ENCODE peak calls at places on chromosomes 11 and 22, in seven cellular contexts. G is MCF 10A, M is fibroblast of pulmonary artery, Z is thyroid gland, F is heart left ventricle, I is PC-9, Y is HFFc6. D is an unnamed sample.

GRCh38 chr11:76885390-76886097 is 24.8 kb downstream of the ACER3 start:
- DNase-seq in G (peak; percentile 65), M (peak; percentile 77), Z (no peak), F (peak; percentile 46), I (no peak), Y (no peak), D (no peak)

GRCh38 chr11:130212431-130212961 is 52.9 kb downstream of the ST14 start:
- DNase-seq in G (no peak), M (no peak), Z (peak; percentile 5), F (peak; percentile 51), I (no peak), Y (no peak), D (no peak)

GRCh38 chr11:70948855-70949551 is 303.4 kb downstream of the SHANK2 start:
- DNase-seq in G (no peak), M (no peak), Z (peak; percentile 97), F (no peak), I (no peak), Y (no peak), D (no peak)

GRCh38 chr22:41919357-41920224 is 4.7 kb upstream of the SHISA8 start:
- DNase-seq in G (no peak), M (no peak), Z (peak; percentile 41), F (peak; percentile 83), I (peak; percentile 38), Y (no peak), D (peak; percentile 81)

GRCh38 chr11:65888163-65888814 is at the start of gene FIBP:
- DNase-seq in G (peak; percentile 97), M (peak; percentile 97), Z (peak; percentile 97), F (peak; percentile 99), I (peak; percentile 97), Y (peak; percentile 95), D (peak; percentile 99)

GRCh38 chr11:46890665-46891064 is 27.7 kb downstream of the LRP4 start:
- DNase-seq in G (no peak), M (no peak), Z (no peak), F (no peak), I (no peak), Y (peak; percentile 25), D (no peak)

GRCh38 chr22:48578138-48579034 is 1249.3 kb downstream of the BRD1 start:
- DNase-seq in G (no peak), M (no peak), Z (no peak), F (peak; percentile 39), I (no peak), Y (no peak), D (peak; percentile 13)

GRCh38 chr22:39292561-39293074 is 26.8 kb downstream of the RPL3 start:
- DNase-seq in G (peak; percentile 96), M (peak; percentile 97), Z (peak; percentile 86), F (peak; percentile 95), I (peak; percentile 97), Y (peak; percentile 88), D (no peak)

GRCh38 chr11:81870066-81870412 is 863.6 kb downstream of the FAM181B start:
- DNase-seq in G (no peak), M (no peak), Z (no peak), F (no peak), I (no peak), Y (no peak), D (no peak)

GRCh38 chr11:43327987-43328386 is 16.2 kb downstream of the API5 start:
- DNase-seq in G (peak; percentile 79), M (peak; percentile 96), Z (no peak), F (no peak), I (no peak), Y (peak; percentile 94), D (no peak)

GRCh38 chr11:17601206-17602075 is 54.4 kb downstream of the OTOG start:
- DNase-seq in G (no peak), M (no peak), Z (no peak), F (no peak), I (no peak), Y (no peak), D (no peak)

GRCh38 chr11:79485694-79486093 is 44.9 kb upstream of the TENM4 start:
- DNase-seq in G (no peak), M (no peak), Z (no peak), F (no peak), I (no peak), Y (no peak), D (peak; percentile 27)

GRCh38 chr11:59365621-59366020 is 6.9 kb downstream of the OR5AN1 start:
- DNase-seq in G (no peak), M (no peak), Z (no peak), F (no peak), I (no peak), Y (no peak), D (no peak)

GRCh38 chr11:128565881-128566280 is 21.5 kb downstream of the ETS1 start:
- DNase-seq in G (no peak), M (no peak), Z (no peak), F (no peak), I (no peak), Y (no peak), D (no peak)

GRCh38 chr11:120529214-120529613 is 17.7 kb downstream of the GRIK4 start:
- DNase-seq in G (no peak), M (no peak), Z (no peak), F (no peak), I (no peak), Y (no peak), D (no peak)

GRCh38 chr11:120525285-120526085 is 13.9 kb downstream of the GRIK4 start:
- DNase-seq in G (no peak), M (no peak), Z (no peak), F (no peak), I (no peak), Y (no peak), D (no peak)

GRCh38 chr11:120526241-120526640 is 14.7 kb downstream of the GRIK4 start:
- DNase-seq in G (no peak), M (no peak), Z (no peak), F (no peak), I (no peak), Y (no peak), D (no peak)

GRCh38 chr11:120528749-120529148 is 17.2 kb downstream of the GRIK4 start:
- DNase-seq in G (no peak), M (no peak), Z (no peak), F (no peak), I (no peak), Y (no peak), D (no peak)

DNA sequence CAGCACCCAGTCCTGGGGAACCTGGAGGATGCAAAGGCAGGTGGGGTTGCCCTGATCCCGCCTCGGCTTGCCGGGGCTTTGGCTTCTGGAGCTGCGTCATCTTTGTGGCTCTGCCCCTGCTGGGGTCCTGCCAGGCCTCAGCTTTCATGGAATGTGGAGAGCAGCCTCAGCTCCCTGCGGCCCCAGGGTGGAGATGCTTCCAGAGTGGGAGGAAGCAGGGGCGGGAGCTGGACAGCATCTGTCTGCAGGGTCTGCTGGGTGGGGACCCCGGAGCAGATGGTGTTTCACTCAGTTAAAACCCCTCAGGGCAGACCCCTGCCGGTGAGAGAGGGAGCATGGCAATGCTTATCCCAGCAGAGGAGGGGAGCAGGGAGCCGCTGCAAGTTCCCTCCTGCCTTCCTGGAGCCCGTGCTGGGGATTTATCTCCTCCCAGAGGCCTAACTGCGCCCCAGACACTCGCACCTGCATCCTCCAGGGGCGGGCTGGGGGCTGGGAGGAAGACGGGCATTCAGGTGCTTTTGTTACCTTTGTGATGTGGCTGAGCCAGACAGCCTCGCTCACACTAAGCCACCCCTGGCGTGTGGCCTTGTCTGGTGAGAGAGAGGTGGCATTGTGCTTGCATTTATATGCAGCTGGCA is 15.7 kb downstream of the GRIK4 start:
- DNase-seq in G (no peak), M (peak; percentile 24), Z (no peak), F (no peak), I (no peak), Y (no peak), D (peak; percentile 85)
- TF ChIP-seq CTCF in G (no peak), M (no peak), Z (no peak), F (no peak), I (no peak), Y (peak; percentile 24), D (peak; percentile 81)

GRCh38 chr22:49670610-49671330 is 156.9 kb downstream of the BRD1 start:
- DNase-seq in G (no peak), M (no peak), Z (no peak), F (no peak), I (no peak), Y (no peak), D (no peak)

GRCh38 chr22:49673048-49673447 is 154.6 kb downstream of the BRD1 start:
- DNase-seq in G (no peak), M (no peak), Z (no peak), F (no peak), I (no peak), Y (no peak), D (no peak)

GRCh38 chr22:49671331-49672012 is 156.2 kb downstream of the BRD1 start:
- DNase-seq in G (no peak), M (no peak), Z (no peak), F (no peak), I (no peak), Y (no peak), D (no peak)

GRCh38 chr22:49674479-49674830 is 153.2 kb downstream of the BRD1 start:
- DNase-seq in G (no peak), M (no peak), Z (no peak), F (no peak), I (no peak), Y (no peak), D (no peak)

GRCh38 chr22:49672013-49672516 is 155.6 kb downstream of the BRD1 start:
- DNase-seq in G (no peak), M (no peak), Z (no peak), F (no peak), I (no peak), Y (no peak), D (no peak)
- TF ChIP-seq CTCF in G (no peak), M (no peak), Z (no peak), F (no peak), I (no peak), Y (no peak), D (no peak)

GRCh38 chr11:119550330-119550729 is 127.4 kb upstream of the THY1 start:
- DNase-seq in G (peak; percentile 17), M (no peak), Z (no peak), F (no peak), I (no peak), Y (no peak), D (no peak)
- TF ChIP-seq CTCF in G (no peak), M (no peak), Z (no peak), F (no peak), I (no peak), Y (no peak), D (no peak)

GRCh38 chr22:22684605-22685561 is 40.5 kb downstream of the GGTLC2 start:
- DNase-seq in G (peak; percentile 67), M (peak; percentile 72), Z (peak; percentile 35), F (no peak), I (no peak), Y (peak; percentile 35), D (peak; percentile 38)
- TF ChIP-seq CTCF in G (peak; percentile 45), M (peak; percentile 63), Z (peak; percentile 22), F (no peak), I (peak; percentile 48), Y (peak; percentile 70), D (peak; percentile 15)

GRCh38 chr11:131914299-131914902 is 544.0 kb downstream of the NTM start:
- DNase-seq in G (no peak), M (peak; percentile 49), Z (no peak), F (no peak), I (no peak), Y (no peak), D (no peak)
- TF ChIP-seq CTCF in G (no peak), M (peak; percentile 48), Z (no peak), F (no peak), I (no peak), Y (peak; percentile 83), D (peak; percentile 64)

GRCh38 chr22:37744589-37744988 is 47.7 kb downstream of the TRIOBP start:
- DNase-seq in G (no peak), M (no peak), Z (no peak), F (no peak), I (no peak), Y (no peak), D (no peak)
- TF ChIP-seq CTCF in G (no peak), M (no peak), Z (no peak), F (no peak), I (no peak), Y (no peak), D (no peak)